ENCODE peak calls at places on chromosomes 13 and 19, in ten cellular contexts. P is NCI-H1930; T is T1000; R is stimulated activated CD4-positive, alpha-beta T cell treated with anti-CD3 and anti-CD28 coated beads, Interleukin-12 subunit alpha, Interleukin-12 subunit beta, amount 100 ng/mL, for 48 hours; Z is HTR-8/SVneo; J is posterior cingulate gyrus; F is NCI-H460; W is activated gamma-delta T cell treated with anti-CD3 and anti-CD28 coated beads, Interleukin-2, amount 50 U/mL, for 16 hours; A is aorta; L is occipital lobe. S is an unnamed sample.

GRCh38 chr13:27969073-27969865 is at the start of gene CDX2:
- DNase-seq in R (no peak), Z (no peak), F (no peak), J (no peak), A (no peak), L (no peak), T (no peak), W (no peak), P (no peak), S (no peak)

GRCh38 chr19:45854167-45854778 is 8.7 kb downstream of the SYMPK start:
- DNase-seq in A (no peak), Z (no peak), R (no peak), J (no peak), F (no peak), L (no peak), P (no peak), W (no peak), T (no peak), S (no peak)

GRCh38 chr19:33928458-33928950 is 131.8 kb downstream of the KCTD15 start:
- DNase-seq in L (no peak), T (no peak), P (no peak), F (no peak), W (no peak), J (no peak), R (no peak), A (no peak), Z (no peak), S (no peak)

GRCh38 chr13:36850790-36851438 is 31.9 kb downstream of the RFXAP start:
- DNase-seq in F (no peak), W (no peak), L (no peak), Z (no peak), R (no peak), T (no peak), J (no peak), A (no peak), P (peak), S (no peak)

GRCh38 chr19:54882758-54883157 is 8.7 kb downstream of the FCAR start:
- DNase-seq in J (no peak), P (no peak), A (no peak), F (no peak), T (no peak), W (no peak), Z (no peak), R (no peak), L (no peak), S (peak)

GRCh38 chr19:35869327-35870123 is 1.2 kb downstream of the APLP1 start:
- DNase-seq in J (peak), W (peak), Z (peak), F (peak), R (peak), L (peak), A (peak), P (peak), T (peak), S (peak)

GRCh38 chr13:104011505-104012270 is 945.5 kb upstream of the SLC10A2 start:
- DNase-seq in T (no peak), J (no peak), R (no peak), F (no peak), L (no peak), A (no peak), P (no peak), W (no peak), Z (no peak), S (peak)

GRCh38 chr19:39542198-39542597 is 2.2 kb upstream of the EID2 start:
- DNase-seq in Z (no peak), T (no peak), F (no peak), P (no peak), L (no peak), W (no peak), A (no peak), J (no peak), R (no peak), S (no peak)

GRCh38 chr19:6092329-6093286 is 17.7 kb downstream of the RFX2 start:
- DNase-seq in J (peak), R (no peak), F (peak), Z (no peak), L (peak), P (peak), T (peak), A (peak), W (no peak), S (peak)

GRCh38 chr19:11581740-11582139 is 4.3 kb upstream of the ACP5 start:
- DNase-seq in R (no peak), F (no peak), L (no peak), A (no peak), Z (no peak), T (no peak), P (no peak), J (no peak), W (peak), S (peak)

GRCh38 chr19:24040621-24041020 is 46.4 kb upstream of the ZNF254 start:
- DNase-seq in W (no peak), P (no peak), Z (no peak), R (no peak), A (no peak), T (no peak), J (no peak), L (no peak), F (no peak), S (no peak)

GRCh38 chr19:18123819-18124218 is 26.2 kb downstream of the MAST3 start:
- DNase-seq in T (no peak), J (peak), W (no peak), F (no peak), P (no peak), L (no peak), A (no peak), Z (no peak), R (no peak), S (no peak)

GRCh38 chr13:86383151-86383550 is 583.9 kb upstream of the SLITRK6 start:
- DNase-seq in W (no peak), L (peak), A (no peak), F (no peak), P (no peak), Z (no peak), J (peak), T (no peak), R (no peak), S (no peak)

GRCh38 chr13:76745246-76746200 is 140.7 kb downstream of the KCTD12 start:
- DNase-seq in Z (no peak), W (no peak), A (no peak), J (no peak), T (no peak), R (no peak), L (no peak), F (no peak), P (no peak), S (no peak)

GRCh38 chr13:73740681-73741080 is 393.5 kb downstream of the KLF12 start:
- DNase-seq in T (no peak), Z (no peak), R (no peak), J (peak), L (peak), F (no peak), P (no peak), W (no peak), A (no peak), S (no peak)

GRCh38 chr19:10968527-10969081 is 7.8 kb downstream of the SMARCA4 start:
- DNase-seq in Z (no peak), R (no peak), F (no peak), P (no peak), W (no peak), A (no peak), T (no peak), J (no peak), L (no peak), S (no peak)

GRCh38 chr13:94168784-94169512 is 310.5 kb downstream of the DCT start:
- DNase-seq in F (no peak), P (no peak), Z (no peak), J (no peak), T (no peak), W (no peak), R (no peak), A (no peak), L (no peak), S (no peak)

GRCh38 chr13:98187155-98187726 is 10.2 kb upstream of the RNF113B start:
- DNase-seq in Z (no peak), A (no peak), L (no peak), P (no peak), R (no peak), J (no peak), W (no peak), T (no peak), F (no peak), S (no peak)

GRCh38 chr19:38737921-38738731 is 6.1 kb downstream of the CAPN12 start:
- DNase-seq in P (no peak), T (no peak), L (no peak), J (no peak), F (no peak), A (no peak), W (no peak), Z (no peak), R (no peak), S (no peak)

GRCh38 chr13:23391752-23392151 is 41.8 kb downstream of the SACS start:
- DNase-seq in A (no peak), Z (no peak), P (no peak), T (no peak), F (no peak), L (no peak), W (no peak), J (no peak), R (no peak), S (peak)

GRCh38 chr19:16660763-16661479 is at the start of gene TMEM38A:
- DNase-seq in P (no peak), L (peak), Z (peak), R (no peak), J (peak), F (no peak), A (peak), W (no peak), T (no peak), S (peak)

GRCh38 chr13:76980075-76980718 is 11.7 kb upstream of the CLN5 start:
- DNase-seq in T (peak), P (peak), Z (peak), R (peak), A (peak), J (peak), F (peak), W (peak), L (peak), S (peak)

GRCh38 chr13:72384879-72385278 is 342.6 kb downstream of the MZT1 start:
- DNase-seq in F (peak), Z (no peak), R (no peak), A (no peak), P (no peak), J (no peak), L (no peak), T (no peak), W (no peak), S (peak)

GRCh38 chr19:17686592-17687042 is 1.5 kb downstream of the UNC13A start:
- DNase-seq in W (no peak), F (no peak), A (peak), J (peak), Z (no peak), R (no peak), L (peak), T (no peak), P (no peak), S (peak)

GRCh38 chr13:36480726-36481485 is 48.6 kb downstream of the CCNA1 start:
- DNase-seq in T (no peak), R (no peak), L (no peak), A (no peak), Z (no peak), W (no peak), F (no peak), P (no peak), J (no peak), S (no peak)